ENCODE peak calls at places on chromosomes 6 and 20, in five cellular contexts. One of them, this sample, is unnamed.

GRCh38 chr20:58719258-58719657 is 26.7 kb downstream of the NPEPL1 start:
- DNase-seq in IMR-90: no peak
- DNase-seq in fibroblast of mammary gland: no peak
- DNase-seq in thoracic aorta: no peak
- DNase-seq in body of pancreas: no peak
- DNase-seq in this sample: no peak

GRCh38 chr6:131041814-131042213 is 21.2 kb downstream of the EPB41L2 start:
- DNase-seq in IMR-90: peak; percentile 37
- DNase-seq in fibroblast of mammary gland: peak; percentile 66
- DNase-seq in thoracic aorta: no peak
- DNase-seq in body of pancreas: no peak
- DNase-seq in this sample: no peak

GRCh38 chr6:125114248-125114858 is 39.2 kb upstream of the TPD52L1 start:
- DNase-seq in IMR-90: peak; percentile 61
- DNase-seq in fibroblast of mammary gland: peak; percentile 66
- DNase-seq in thoracic aorta: no peak
- DNase-seq in body of pancreas: peak; percentile 79
- DNase-seq in this sample: peak; percentile 63

GRCh38 chr20:49894073-49894470 is 21.3 kb downstream of the SPATA2 start:
- DNase-seq in IMR-90: no peak
- DNase-seq in fibroblast of mammary gland: no peak
- DNase-seq in thoracic aorta: no peak
- DNase-seq in body of pancreas: no peak
- DNase-seq in this sample: no peak

GRCh38 chr6:97316982-97317381 is 34.0 kb upstream of the MMS22L start:
- DNase-seq in IMR-90: no peak
- DNase-seq in fibroblast of mammary gland: no peak
- DNase-seq in thoracic aorta: no peak
- DNase-seq in body of pancreas: no peak
- DNase-seq in this sample: no peak

GRCh38 chr20:33739493-33739892 is 7.7 kb downstream of the ZNF341 start:
- DNase-seq in IMR-90: no peak
- DNase-seq in fibroblast of mammary gland: no peak
- DNase-seq in thoracic aorta: no peak
- DNase-seq in body of pancreas: no peak
- DNase-seq in this sample: no peak

GRCh38 chr6:40695750-40696415 is 108.7 kb upstream of the LRFN2 start:
- DNase-seq in IMR-90: no peak
- DNase-seq in fibroblast of mammary gland: no peak
- DNase-seq in thoracic aorta: no peak
- DNase-seq in body of pancreas: peak; percentile 33
- DNase-seq in this sample: no peak

GRCh38 chr20:51093240-51093763 is 70.4 kb upstream of the KCNG1 start:
- DNase-seq in IMR-90: no peak
- DNase-seq in fibroblast of mammary gland: no peak
- DNase-seq in thoracic aorta: no peak
- DNase-seq in body of pancreas: no peak
- DNase-seq in this sample: no peak

GRCh38 chr6:151524059-151524458 is 30.2 kb downstream of the CCDC170 start:
- DNase-seq in IMR-90: no peak
- DNase-seq in fibroblast of mammary gland: no peak
- DNase-seq in thoracic aorta: no peak
- DNase-seq in body of pancreas: no peak
- DNase-seq in this sample: no peak
- H3K4me3 ChIP-seq in IMR-90: no peak overlapping the region
- H3K4me3 ChIP-seq in fibroblast of mammary gland: no peak overlapping the region
- H3K4me3 ChIP-seq in thoracic aorta: no peak overlapping the region
- H3K4me3 ChIP-seq in body of pancreas: no peak overlapping the region
- H3K4me3 ChIP-seq in this sample: no peak overlapping the region

GRCh38 chr6:113049190-113049589 is 702.1 kb downstream of the RFPL4B start:
- DNase-seq in IMR-90: peak; percentile 41
- DNase-seq in fibroblast of mammary gland: peak; percentile 38
- DNase-seq in thoracic aorta: no peak
- DNase-seq in body of pancreas: no peak
- DNase-seq in this sample: peak; percentile 28

GRCh38 chr6:113052513-113052912 is 705.4 kb downstream of the RFPL4B start:
- DNase-seq in IMR-90: no peak
- DNase-seq in fibroblast of mammary gland: no peak
- DNase-seq in thoracic aorta: no peak
- DNase-seq in body of pancreas: no peak
- DNase-seq in this sample: no peak

GRCh38 chr6:113048741-113049140 is 701.6 kb downstream of the RFPL4B start:
- DNase-seq in IMR-90: peak; percentile 45
- DNase-seq in fibroblast of mammary gland: peak; percentile 42
- DNase-seq in thoracic aorta: no peak
- DNase-seq in body of pancreas: no peak
- DNase-seq in this sample: no peak

GRCh38 chr6:113050010-113050893 is 703.1 kb downstream of the RFPL4B start:
- DNase-seq in IMR-90: peak; percentile 44
- DNase-seq in fibroblast of mammary gland: peak; percentile 63
- DNase-seq in thoracic aorta: no peak
- DNase-seq in body of pancreas: no peak
- DNase-seq in this sample: peak; percentile 56

GRCh38 chr6:113050979-113051378 is 703.8 kb downstream of the RFPL4B start:
- DNase-seq in IMR-90: no peak
- DNase-seq in fibroblast of mammary gland: no peak
- DNase-seq in thoracic aorta: no peak
- DNase-seq in body of pancreas: no peak
- DNase-seq in this sample: no peak
- TF ChIP-seq CTCF in IMR-90: no peak
- TF ChIP-seq CTCF in fibroblast of mammary gland: no peak
- TF ChIP-seq CTCF in thoracic aorta: no peak
- TF ChIP-seq CTCF in body of pancreas: no peak
- TF ChIP-seq CTCF in this sample: no peak

GRCh38 chr20:8131598-8132014 is 460 bp upstream of the PLCB1 start:
- DNase-seq in IMR-90: peak; percentile 51
- DNase-seq in fibroblast of mammary gland: no peak
- DNase-seq in thoracic aorta: no peak
- DNase-seq in body of pancreas: no peak
- DNase-seq in this sample: peak; percentile 30
- H3K4me3 ChIP-seq in IMR-90: peak overlapping the region; percentile 49
- H3K4me3 ChIP-seq in fibroblast of mammary gland: peak overlapping the region; percentile 35
- H3K4me3 ChIP-seq in thoracic aorta: peak overlapping the region; percentile 81
- H3K4me3 ChIP-seq in body of pancreas: no peak overlapping the region
- H3K4me3 ChIP-seq in this sample: peak overlapping the region; percentile 66

DNA sequence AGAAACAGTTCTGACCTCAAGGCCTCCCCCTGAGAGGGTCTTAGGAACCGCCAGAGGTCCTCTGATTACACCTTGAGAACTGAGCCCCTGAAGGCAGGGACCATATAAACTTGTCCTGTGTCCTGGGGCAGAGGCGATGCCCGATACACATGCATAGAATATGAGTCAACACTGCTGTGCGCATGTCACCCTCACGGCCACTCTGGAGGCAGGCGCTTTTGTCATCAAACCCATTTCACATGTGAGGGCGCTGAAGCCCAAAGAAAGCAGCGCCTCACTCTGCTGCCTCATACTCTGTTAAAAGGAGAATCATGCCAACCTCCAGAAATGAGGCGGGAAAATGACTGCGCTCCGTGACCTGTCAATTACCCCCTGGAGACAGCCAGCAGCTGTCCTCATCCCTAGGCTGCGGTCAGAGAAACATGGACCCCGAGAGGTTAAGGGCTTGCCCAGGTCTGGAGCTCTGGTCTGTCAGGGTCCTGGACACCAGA is 158.3 kb downstream of the GRM4 start:
- DNase-seq in IMR-90: no peak
- DNase-seq in fibroblast of mammary gland: no peak
- DNase-seq in thoracic aorta: no peak
- DNase-seq in body of pancreas: peak; percentile 38
- DNase-seq in this sample: no peak
- TF ChIP-seq CTCF in IMR-90: no peak
- TF ChIP-seq CTCF in fibroblast of mammary gland: no peak
- TF ChIP-seq CTCF in thoracic aorta: no peak
- TF ChIP-seq CTCF in body of pancreas: no peak
- TF ChIP-seq CTCF in this sample: no peak

DNA sequence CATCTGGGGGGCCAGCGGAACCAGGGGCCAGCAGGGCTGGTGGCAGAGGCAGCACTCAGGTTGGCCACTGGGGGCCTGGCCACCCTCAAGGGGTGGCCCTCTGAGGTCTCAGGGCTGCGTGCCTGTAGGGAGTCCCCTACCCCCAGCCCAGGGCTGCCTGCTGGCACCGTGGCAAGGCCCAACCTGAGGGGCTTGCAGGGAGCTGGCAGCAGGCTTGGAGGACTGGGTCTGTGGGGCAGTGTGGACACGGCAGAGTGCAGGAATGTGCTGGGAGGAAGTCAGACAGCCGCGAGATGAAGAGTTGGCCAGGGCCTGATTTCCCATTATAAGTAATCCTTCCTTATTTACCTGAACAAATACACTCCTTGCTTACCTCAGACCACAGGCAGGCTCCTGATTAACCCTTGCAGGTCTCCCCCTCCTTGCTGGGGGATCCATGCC is at the start of gene SPDEF:
- DNase-seq in IMR-90: no peak
- DNase-seq in fibroblast of mammary gland: no peak
- DNase-seq in thoracic aorta: no peak
- DNase-seq in body of pancreas: peak; percentile 24
- DNase-seq in this sample: no peak
- H3K4me3 ChIP-seq in IMR-90: no peak within 1 kb of the TSS
- H3K4me3 ChIP-seq in fibroblast of mammary gland: no peak within 1 kb of the TSS
- H3K4me3 ChIP-seq in thoracic aorta: no peak within 1 kb of the TSS
- H3K4me3 ChIP-seq in body of pancreas: no peak within 1 kb of the TSS
- H3K4me3 ChIP-seq in this sample: no peak within 1 kb of the TSS

GRCh38 chr6:69914015-69914485 is 47.7 kb downstream of the COL19A1 start:
- DNase-seq in IMR-90: peak; percentile 4
- DNase-seq in fibroblast of mammary gland: no peak
- DNase-seq in thoracic aorta: no peak
- DNase-seq in body of pancreas: no peak
- DNase-seq in this sample: no peak
- TF ChIP-seq CTCF in IMR-90: peak; percentile 11
- TF ChIP-seq CTCF in fibroblast of mammary gland: no peak
- TF ChIP-seq CTCF in thoracic aorta: no peak
- TF ChIP-seq CTCF in body of pancreas: no peak
- TF ChIP-seq CTCF in this sample: no peak